ENCODE peak calls at places on chromosome 4, in four cellular contexts. One of them, this sample, is unnamed.

GRCh38 chr4:3436798-3437581 is 4.8 kb upstream of the HGFAC start:
- DNase-seq in IMR-90: peak
- DNase-seq in neural progenitor cell: no peak
- DNase-seq in K562: no peak
- DNase-seq in this sample: peak

GRCh38 chr4:113355550-113356371 is 306.3 kb downstream of the ANK2 start:
- DNase-seq in neural progenitor cell: no peak
- DNase-seq in K562: peak
- DNase-seq in IMR-90: peak
- DNase-seq in this sample: peak

GRCh38 chr4:13201241-13201640 is 282.9 kb downstream of the RAB28 start:
- DNase-seq in K562: no peak
- DNase-seq in neural progenitor cell: no peak
- DNase-seq in IMR-90: no peak
- DNase-seq in this sample: no peak

GRCh38 chr4:116055857-116056827 is 942.7 kb upstream of the NDST4 start:
- DNase-seq in neural progenitor cell: peak
- DNase-seq in K562: peak
- DNase-seq in IMR-90: no peak
- DNase-seq in this sample: no peak

GRCh38 chr4:70187216-70187615 is 8.3 kb upstream of the ODAM start:
- DNase-seq in IMR-90: no peak
- DNase-seq in neural progenitor cell: no peak
- DNase-seq in K562: no peak
- DNase-seq in this sample: no peak

GRCh38 chr4:154566639-154567204 is 3.9 kb downstream of the FGB start:
- DNase-seq in neural progenitor cell: no peak
- DNase-seq in K562: no peak
- DNase-seq in IMR-90: peak
- DNase-seq in this sample: no peak

GRCh38 chr4:150176559-150176958 is 98.3 kb downstream of the DCLK2 start:
- DNase-seq in neural progenitor cell: no peak
- DNase-seq in K562: no peak
- DNase-seq in IMR-90: peak
- DNase-seq in this sample: peak

GRCh38 chr4:139331185-139331584 is 28.9 kb upstream of the NDUFC1 start:
- DNase-seq in IMR-90: no peak
- DNase-seq in neural progenitor cell: no peak
- DNase-seq in K562: no peak
- DNase-seq in this sample: no peak

GRCh38 chr4:186829740-186830449 is 106.2 kb upstream of the FAT1 start:
- DNase-seq in K562: peak
- DNase-seq in neural progenitor cell: no peak
- DNase-seq in IMR-90: peak
- DNase-seq in this sample: no peak

GRCh38 chr4:121784401-121784800 is 16.7 kb upstream of the EXOSC9 start:
- DNase-seq in neural progenitor cell: no peak
- DNase-seq in K562: no peak
- DNase-seq in IMR-90: no peak
- DNase-seq in this sample: no peak

GRCh38 chr4:189022441-189023035 is 883.3 kb downstream of the TRIML1 start:
- DNase-seq in neural progenitor cell: no peak
- DNase-seq in IMR-90: peak
- DNase-seq in K562: no peak
- DNase-seq in this sample: no peak

GRCh38 chr4:52052475-52052780 is 1.3 kb downstream of the SPATA18 start:
- DNase-seq in IMR-90: peak
- DNase-seq in K562: no peak
- DNase-seq in neural progenitor cell: no peak
- DNase-seq in this sample: no peak

GRCh38 chr4:116027311-116027710 is 913.9 kb upstream of the NDST4 start:
- DNase-seq in neural progenitor cell: no peak
- DNase-seq in IMR-90: no peak
- DNase-seq in K562: no peak
- DNase-seq in this sample: no peak

GRCh38 chr4:2041234-2042130 is 17.6 kb upstream of the NAT8L start:
- DNase-seq in neural progenitor cell: peak
- DNase-seq in IMR-90: peak
- DNase-seq in K562: peak
- DNase-seq in this sample: peak

GRCh38 chr4:84418032-84418709 is 80.9 kb downstream of the NKX6-1 start:
- DNase-seq in K562: no peak
- DNase-seq in neural progenitor cell: peak
- DNase-seq in IMR-90: no peak
- DNase-seq in this sample: no peak
- H3K4me3 ChIP-seq in K562: no peak
- H3K4me3 ChIP-seq in neural progenitor cell: no peak
- H3K4me3 ChIP-seq in IMR-90: no peak
- H3K4me3 ChIP-seq in this sample: no peak

DNA sequence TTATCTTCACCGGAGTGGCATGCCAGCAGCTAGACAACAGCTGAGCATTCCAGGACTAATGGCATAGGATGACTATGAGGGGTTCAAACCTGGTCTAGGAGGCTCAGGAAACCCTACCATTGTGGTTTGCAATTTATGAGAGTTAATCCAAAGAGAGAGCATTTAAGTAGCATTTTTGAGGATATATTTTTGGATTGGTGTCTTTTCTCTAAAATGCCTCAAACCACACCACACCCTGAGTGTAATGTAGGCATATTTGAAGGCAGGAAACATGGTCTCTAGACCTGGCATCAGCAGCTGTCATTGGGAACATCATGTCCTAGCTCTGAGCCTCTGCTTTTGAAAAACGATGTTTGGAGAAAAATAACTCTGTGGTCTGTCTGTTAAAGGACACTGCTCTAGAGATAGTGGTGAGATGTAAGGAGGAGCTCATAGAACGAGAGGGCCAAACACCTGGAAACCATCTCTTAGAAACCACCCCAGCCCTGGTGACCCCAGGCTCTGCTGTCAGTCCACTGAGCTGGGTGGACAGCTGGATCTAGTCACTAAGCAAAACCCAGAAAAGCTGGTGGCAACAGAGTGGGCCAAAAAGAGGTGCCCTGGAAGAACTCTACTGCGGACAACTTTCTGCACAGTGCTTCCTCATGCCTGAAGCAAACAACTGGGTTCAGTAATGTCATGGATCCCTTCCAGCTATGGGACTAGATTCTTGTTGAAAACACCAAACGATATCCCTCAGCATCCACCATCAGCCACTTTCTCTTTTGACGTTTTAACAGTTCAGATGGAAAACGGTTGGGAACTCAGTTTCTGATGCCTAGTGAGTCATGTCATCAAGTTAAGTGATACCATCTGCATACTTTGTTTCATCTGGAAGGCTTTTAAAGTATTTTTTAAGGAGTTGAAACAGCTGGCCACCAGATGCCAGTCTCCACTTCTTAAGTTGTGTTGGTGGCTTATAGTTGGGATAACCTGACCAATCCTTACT is 100.2 kb upstream of the C1QTNF7 start:
- DNase-seq in neural progenitor cell: no peak
- DNase-seq in IMR-90: peak
- DNase-seq in K562: no peak
- DNase-seq in this sample: no peak
- H2AFZ ChIP-seq in neural progenitor cell: no peak
- H2AFZ ChIP-seq in IMR-90: peak
- H2AFZ ChIP-seq in K562: no peak
- H2AFZ ChIP-seq in this sample: no peak

DNA sequence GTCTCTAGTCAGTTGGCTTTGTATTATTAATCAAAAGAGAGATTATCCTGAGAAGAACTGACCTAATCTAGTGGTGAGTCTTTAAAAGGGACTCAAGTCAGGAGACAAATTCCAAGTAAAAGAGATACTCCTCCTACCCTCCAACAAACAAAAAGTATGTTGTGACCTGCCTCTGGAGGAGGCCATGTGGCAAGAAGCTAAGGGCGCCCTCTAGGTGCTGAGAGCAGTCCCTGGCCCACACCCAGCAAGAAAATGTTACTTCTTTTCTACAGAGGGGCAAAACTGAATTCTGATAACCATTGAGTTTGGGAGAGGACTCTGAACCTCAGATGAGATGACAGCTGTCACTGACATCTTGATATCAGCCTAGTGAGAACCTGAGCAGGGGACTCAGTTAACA is 953.6 kb upstream of the AGA start:
- DNase-seq in K562: no peak
- DNase-seq in neural progenitor cell: peak
- DNase-seq in IMR-90: no peak
- DNase-seq in this sample: no peak
- H3K4me3 ChIP-seq in K562: no peak
- H3K4me3 ChIP-seq in neural progenitor cell: no peak
- H3K4me3 ChIP-seq in IMR-90: no peak
- H3K4me3 ChIP-seq in this sample: no peak

GRCh38 chr4:45350438-45350837 is 624.1 kb upstream of the GNPDA2 start:
- DNase-seq in neural progenitor cell: no peak
- DNase-seq in K562: no peak
- DNase-seq in IMR-90: no peak
- DNase-seq in this sample: no peak
- H2AFZ ChIP-seq in neural progenitor cell: peak
- H2AFZ ChIP-seq in K562: no peak
- H2AFZ ChIP-seq in IMR-90: no peak
- H2AFZ ChIP-seq in this sample: no peak

GRCh38 chr4:88807499-88807898 is 109.9 kb upstream of the NAP1L5 start:
- DNase-seq in neural progenitor cell: no peak
- DNase-seq in IMR-90: no peak
- DNase-seq in K562: no peak
- DNase-seq in this sample: no peak

GRCh38 chr4:88812420-88812819 is 114.8 kb upstream of the NAP1L5 start:
- DNase-seq in IMR-90: no peak
- DNase-seq in K562: no peak
- DNase-seq in neural progenitor cell: no peak
- DNase-seq in this sample: no peak

GRCh38 chr4:88811904-88812303 is 114.3 kb upstream of the NAP1L5 start:
- DNase-seq in K562: no peak
- DNase-seq in IMR-90: no peak
- DNase-seq in neural progenitor cell: no peak
- DNase-seq in this sample: no peak

GRCh38 chr4:88812976-88813375 is 115.3 kb upstream of the NAP1L5 start:
- DNase-seq in neural progenitor cell: no peak
- DNase-seq in IMR-90: no peak
- DNase-seq in K562: no peak
- DNase-seq in this sample: no peak

DNA sequence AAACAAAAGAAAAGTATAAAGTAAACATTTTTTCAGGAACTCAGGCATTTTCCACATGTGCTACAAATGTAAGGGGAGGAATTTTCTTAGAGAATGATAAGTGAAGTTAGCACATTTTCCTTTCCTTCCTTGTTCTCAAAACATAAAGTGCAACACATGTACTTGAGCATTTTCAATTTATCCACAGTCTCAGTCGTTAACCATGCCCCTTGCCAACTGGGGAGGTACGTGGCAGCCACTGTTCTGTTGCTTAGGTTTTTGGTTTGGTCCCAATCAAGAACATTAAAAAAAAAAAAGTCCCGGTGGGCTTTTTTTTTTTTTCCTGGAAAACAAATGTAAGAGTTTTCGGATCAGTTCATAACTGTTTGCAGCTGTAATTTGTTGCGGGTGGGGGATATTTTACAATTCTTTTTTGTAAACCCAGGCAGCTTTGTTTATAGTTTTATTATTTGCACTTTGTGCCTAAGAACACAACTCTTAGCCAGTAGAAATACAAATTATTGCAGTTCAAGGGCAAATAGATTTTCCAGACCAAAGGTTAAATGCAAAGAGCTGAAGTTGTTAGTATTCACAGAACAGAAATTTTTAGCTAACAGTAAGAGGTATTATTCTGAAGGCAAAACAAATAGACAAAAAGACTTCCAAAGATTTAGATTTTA is 112.1 kb upstream of the NAP1L5 start:
- DNase-seq in neural progenitor cell: no peak
- DNase-seq in K562: no peak
- DNase-seq in IMR-90: no peak
- DNase-seq in this sample: no peak
- H3K4me3 ChIP-seq in neural progenitor cell: no peak
- H3K4me3 ChIP-seq in K562: no peak
- H3K4me3 ChIP-seq in IMR-90: no peak
- H3K4me3 ChIP-seq in this sample: no peak

DNA sequence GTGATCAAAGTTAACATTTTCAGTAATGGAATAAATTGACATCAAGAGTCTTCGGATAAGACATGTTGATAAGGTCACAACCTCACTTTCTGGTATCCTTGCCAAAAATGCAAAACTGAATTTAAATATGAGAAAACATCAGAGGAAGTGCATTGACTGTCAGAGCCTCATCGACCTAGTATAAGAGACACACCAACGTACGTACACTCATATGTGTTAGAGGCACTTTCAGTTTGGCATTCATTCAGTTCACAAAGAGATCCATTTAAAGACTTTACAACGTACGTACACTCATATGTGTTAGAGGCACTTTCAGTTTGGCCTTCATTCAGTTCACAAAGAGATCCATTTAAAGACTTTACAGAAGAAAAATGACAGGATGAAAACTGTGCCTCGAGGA is 280.3 kb downstream of the INPP4B start:
- DNase-seq in IMR-90: no peak
- DNase-seq in K562: no peak
- DNase-seq in neural progenitor cell: no peak
- DNase-seq in this sample: no peak
- H2AFZ ChIP-seq in IMR-90: no peak
- H2AFZ ChIP-seq in K562: no peak
- H2AFZ ChIP-seq in neural progenitor cell: no peak
- H2AFZ ChIP-seq in this sample: peak

DNA sequence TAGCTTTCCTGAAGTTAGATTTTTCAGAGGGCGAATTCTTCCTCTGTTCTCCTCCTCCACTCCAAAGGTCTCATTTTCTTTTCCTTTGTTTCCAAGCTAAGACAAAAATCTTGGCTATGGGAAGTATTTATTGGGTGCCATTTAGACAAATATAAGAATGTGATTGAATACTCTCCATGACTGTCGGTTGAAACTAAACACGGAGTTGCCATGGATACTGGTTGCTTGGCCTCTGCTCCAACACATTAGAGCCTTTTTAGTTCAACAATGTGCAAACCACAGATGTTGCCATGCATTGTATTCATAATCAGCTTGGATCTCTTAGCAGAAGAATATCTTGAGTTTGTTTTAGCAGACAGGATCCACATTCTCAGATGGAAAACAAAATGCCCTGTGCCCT is 366.5 kb upstream of the LCORL start:
- DNase-seq in K562: no peak
- DNase-seq in IMR-90: no peak
- DNase-seq in neural progenitor cell: no peak
- DNase-seq in this sample: no peak
- H3K4me3 ChIP-seq in K562: no peak
- H3K4me3 ChIP-seq in IMR-90: no peak
- H3K4me3 ChIP-seq in neural progenitor cell: no peak
- H3K4me3 ChIP-seq in this sample: no peak